ENCODE peak calls at places on chromosomes 12 and 14, in six cellular contexts. U, V, J, K, G and R are unnamed samples.

GRCh38 chr12:1638167-1638566 is 9.1 kb downstream of the WNT5B start:
- DNase-seq in U (no peak), V (no peak), J (no peak), K (no peak), G (no peak), R (no peak)

GRCh38 chr14:91344107-91344506 is 73.5 kb downstream of the CCDC88C start:
- DNase-seq in U (no peak), V (peak; percentile 6), J (no peak), K (no peak), G (no peak), R (no peak)

GRCh38 chr14:25237845-25238244 is 187.9 kb upstream of the STXBP6 start:
- DNase-seq in U (peak; percentile 8), V (no peak), J (peak; percentile 65), K (no peak), G (peak; percentile 51), R (peak; percentile 84)

GRCh38 chr12:88922816-88923215 is 342.5 kb upstream of the KITLG start:
- DNase-seq in U (no peak), V (no peak), J (no peak), K (no peak), G (peak; percentile 65), R (no peak)

GRCh38 chr12:105935106-105935505 is 203.6 kb downstream of the NUAK1 start:
- DNase-seq in U (peak; percentile 55), V (peak; percentile 30), J (no peak), K (no peak), G (peak; percentile 49), R (no peak)

GRCh38 chr14:94145902-94146527 is 16.6 kb upstream of the IFI27L2 start:
- DNase-seq in U (no peak), V (no peak), J (no peak), K (no peak), G (no peak), R (no peak)

GRCh38 chr12:87332987-87333761 is 696.0 kb downstream of the C12orf50 start:
- DNase-seq in U (no peak), V (no peak), J (no peak), K (no peak), G (no peak), R (no peak)

GRCh38 chr12:46577063-46577776 is 204.6 kb upstream of the SLC38A2 start:
- DNase-seq in U (no peak), V (no peak), J (no peak), K (no peak), G (no peak), R (no peak)

GRCh38 chr12:41264281-41264680 is 76.2 kb downstream of the PDZRN4 start:
- DNase-seq in U (no peak), V (peak; percentile 35), J (no peak), K (no peak), G (peak; percentile 36), R (peak; percentile 36)

GRCh38 chr12:81212996-81213696 is 135.3 kb downstream of the ACSS3 start:
- DNase-seq in U (no peak), V (no peak), J (no peak), K (no peak), G (no peak), R (no peak)

GRCh38 chr12:106901276-106901675 is 54.4 kb upstream of the TMEM263 start:
- DNase-seq in U (no peak), V (no peak), J (no peak), K (no peak), G (peak; percentile 44), R (no peak)

GRCh38 chr14:92470215-92470614 is 43.4 kb upstream of the RIN3 start:
- DNase-seq in U (no peak), V (peak; percentile 79), J (no peak), K (no peak), G (peak; percentile 85), R (peak; percentile 11)

GRCh38 chr14:58815046-58815701 is 177.4 kb downstream of the DACT1 start:
- DNase-seq in U (no peak), V (peak; percentile 40), J (no peak), K (no peak), G (peak; percentile 75), R (no peak)

GRCh38 chr12:29160230-29160629 is 11.2 kb downstream of the FAR2 start:
- DNase-seq in U (no peak), V (no peak), J (no peak), K (no peak), G (no peak), R (no peak)

GRCh38 chr14:48670939-48671338 is 915.2 kb downstream of the RPS29 start:
- DNase-seq in U (no peak), V (no peak), J (no peak), K (no peak), G (no peak), R (no peak)

GRCh38 chr14:65791551-65791981 is 379.0 kb downstream of the FUT8 start:
- DNase-seq in U (peak; percentile 23), V (peak; percentile 62), J (no peak), K (no peak), G (peak; percentile 14), R (no peak)

GRCh38 chr14:50828738-50829471 is 2.1 kb downstream of the NIN start:
- DNase-seq in U (no peak), V (no peak), J (peak; percentile 13), K (no peak), G (no peak), R (no peak)

GRCh38 chr14:105151131-105151837 is 17.3 kb downstream of the JAG2 start:
- DNase-seq in U (no peak), V (no peak), J (no peak), K (no peak), G (no peak), R (no peak)

GRCh38 chr14:53515264-53515663 is 362.1 kb upstream of the DDHD1 start:
- DNase-seq in U (no peak), V (no peak), J (no peak), K (no peak), G (no peak), R (no peak)

GRCh38 chr14:32703246-32703645 is 235.4 kb upstream of the NPAS3 start:
- DNase-seq in U (no peak), V (no peak), J (no peak), K (no peak), G (peak; percentile 50), R (no peak)

GRCh38 chr14:74038015-74038859 is 19.1 kb downstream of the BBOF1 start:
- DNase-seq in U (no peak), V (peak; percentile 84), J (peak; percentile 52), K (peak; percentile 28), G (peak; percentile 62), R (peak; percentile 73)

DNA sequence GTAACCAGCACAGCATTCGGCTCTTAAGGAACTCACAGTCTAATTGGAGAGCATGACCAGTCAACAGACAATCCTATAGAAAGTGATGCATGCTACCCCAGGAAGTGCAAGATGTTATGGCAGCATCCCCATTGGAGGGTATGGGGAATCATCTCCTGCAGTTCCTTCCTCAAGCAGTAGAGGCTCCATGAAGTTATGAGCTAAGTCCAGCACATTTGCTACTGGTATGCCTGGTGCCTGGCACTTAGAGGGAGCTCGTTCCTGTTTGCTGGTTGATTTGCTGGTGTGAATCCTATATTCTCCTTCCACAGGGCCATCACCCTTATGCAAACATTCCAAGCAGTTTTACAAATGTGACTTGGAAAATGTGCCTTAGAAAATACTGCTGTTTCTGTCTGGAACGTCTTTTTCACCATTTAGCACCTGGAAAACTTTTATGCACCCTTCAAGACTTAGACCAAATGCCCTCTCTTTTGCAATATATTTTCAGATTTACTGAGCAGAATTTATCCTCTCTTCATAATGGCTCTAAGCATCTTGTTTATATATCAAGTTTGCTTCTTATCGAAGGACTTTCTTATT is 136.1 kb upstream of the WSCD2 start:
- DNase-seq in U (no peak), V (peak; percentile 66), J (peak; percentile 83), K (peak; percentile 64), G (peak; percentile 58), R (peak; percentile 89)
- H3F3A ChIP-seq in U (no peaks in the 10 kb centered on the region), V (no peaks in the 10 kb centered on the region), J (no peaks in the 10 kb centered on the region), K (no peaks in the 10 kb centered on the region), G (no peaks in the 10 kb centered on the region), R (no peaks in the 10 kb centered on the region)

GRCh38 chr12:31363826-31364225 is 37.9 kb upstream of the SINHCAF start:
- DNase-seq in U (no peak), V (no peak), J (peak; percentile 33), K (no peak), G (no peak), R (no peak)

GRCh38 chr12:31363416-31363809 is 37.5 kb upstream of the SINHCAF start:
- DNase-seq in U (no peak), V (no peak), J (peak; percentile 25), K (peak; percentile 56), G (no peak), R (no peak)

GRCh38 chr12:31362115-31362758 is 36.3 kb upstream of the SINHCAF start:
- DNase-seq in U (peak; percentile 19), V (no peak), J (peak; percentile 72), K (peak; percentile 75), G (no peak), R (peak; percentile 54)

GRCh38 chr12:31361730-31362114 is 35.8 kb upstream of the SINHCAF start:
- DNase-seq in U (no peak), V (no peak), J (no peak), K (no peak), G (no peak), R (no peak)

DNA sequence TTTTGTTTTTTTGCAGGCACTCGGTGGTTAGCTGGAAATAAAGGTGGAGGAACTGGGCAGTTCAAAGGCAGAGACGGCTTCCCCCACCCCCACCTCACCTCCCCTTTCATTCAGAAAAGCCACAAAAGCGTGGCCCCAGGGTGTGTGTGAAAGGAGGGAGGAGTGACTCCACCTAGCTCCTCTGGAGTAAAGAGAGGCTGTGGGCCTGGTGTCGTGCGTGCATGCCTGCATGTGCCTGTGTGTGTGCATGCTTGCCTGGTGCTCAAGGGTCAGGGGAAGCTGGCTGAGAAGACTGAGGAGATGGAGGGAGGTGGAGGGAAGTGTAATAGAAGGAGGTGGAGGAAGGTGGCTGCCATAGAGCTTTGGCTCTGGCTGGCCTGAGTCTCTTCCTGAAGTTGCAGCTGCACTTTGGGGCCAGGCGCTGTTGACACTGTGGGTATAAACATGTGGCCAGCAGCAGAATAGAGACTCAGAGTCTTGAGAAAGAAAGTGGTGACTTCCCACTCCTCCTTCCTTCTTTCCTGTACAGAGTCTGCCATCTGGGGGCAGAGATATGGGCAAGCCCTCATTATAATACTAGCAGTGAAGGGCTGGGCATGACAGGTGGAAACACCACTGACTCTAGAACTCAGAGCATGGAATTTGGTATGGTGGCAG is 36.9 kb upstream of the SINHCAF start:
- DNase-seq in U (peak; percentile 77), V (peak; percentile 26), J (peak; percentile 62), K (peak; percentile 90), G (no peak), R (peak; percentile 66)
- H3F3A ChIP-seq in U (peaks cover 26% of the 10 kb centered on the region), V (no peaks in the 10 kb centered on the region), J (peaks cover 52% of the 10 kb centered on the region), K (peaks cover 34% of the 10 kb centered on the region), G (no peaks in the 10 kb centered on the region), R (peaks cover 11% of the 10 kb centered on the region)

GRCh38 chr14:95697764-95698163 is 11.5 kb downstream of the TCL1B start:
- DNase-seq in U (no peak), V (no peak), J (no peak), K (no peak), G (no peak), R (no peak)
- H3F3A ChIP-seq in U (no peaks in the 10 kb centered on the region), V (no peaks in the 10 kb centered on the region), J (peaks cover 11% of the 10 kb centered on the region), K (no peaks in the 10 kb centered on the region), G (no peaks in the 10 kb centered on the region), R (no peaks in the 10 kb centered on the region)

GRCh38 chr14:103347091-103347815 is 13.2 kb downstream of the EIF5 start:
- DNase-seq in U (no peak), V (no peak), J (no peak), K (no peak), G (no peak), R (peak; percentile 51)

GRCh38 chr14:103348154-103348553 is 14.1 kb downstream of the EIF5 start:
- DNase-seq in U (no peak), V (no peak), J (no peak), K (no peak), G (peak; percentile 34), R (no peak)

GRCh38 chr14:103343905-103344797 is 10.1 kb downstream of the EIF5 start:
- DNase-seq in U (no peak), V (no peak), J (no peak), K (no peak), G (no peak), R (no peak)

GRCh38 chr14:103343164-103343879 is 9.3 kb downstream of the EIF5 start:
- DNase-seq in U (no peak), V (no peak), J (no peak), K (no peak), G (no peak), R (no peak)

GRCh38 chr14:103346286-103346685 is 12.2 kb downstream of the EIF5 start:
- DNase-seq in U (no peak), V (no peak), J (no peak), K (no peak), G (peak; percentile 33), R (no peak)
- H3F3A ChIP-seq in U (peaks cover 79% of the 10 kb centered on the region), V (peaks cover 23% of the 10 kb centered on the region), J (peaks cover 64% of the 10 kb centered on the region), K (peaks cover 3% of the 10 kb centered on the region), G (peaks cover 69% of the 10 kb centered on the region), R (peaks cover 49% of the 10 kb centered on the region)